ENCODE peak calls at places on chromosomes 16 and 17, in eight cellular contexts. A, O, B, G, S, Y, V and P are unnamed samples.

GRCh38 chr17:51015145-51015558 is 105.5 kb downstream of the SPAG9 start:
- DNase-seq in A (no peak), O (no peak), B (no peak), G (no peak), S (no peak), Y (no peak), V (no peak), P (no peak)

GRCh38 chr17:31549121-31549524 is 157.6 kb downstream of the RAB11FIP4 start:
- DNase-seq in A (no peak), O (peak; percentile 88), B (peak; percentile 33), G (no peak), S (no peak), Y (no peak), V (peak; percentile 71), P (no peak)

GRCh38 chr17:78781339-78782304 is at the start of gene CYTH1:
- DNase-seq in A (peak; percentile 76), O (peak; percentile 64), B (no peak), G (no peak), S (peak; percentile 68), Y (no peak), V (peak; percentile 76), P (peak; percentile 57)

GRCh38 chr17:17401271-17401781 is 75.5 kb upstream of the MED9 start:
- DNase-seq in A (no peak), O (peak; percentile 70), B (no peak), G (no peak), S (no peak), Y (no peak), V (no peak), P (no peak)

GRCh38 chr16:19666451-19666850 is 51.6 kb downstream of the KNOP1 start:
- DNase-seq in A (no peak), O (peak; percentile 66), B (peak; percentile 81), G (no peak), S (no peak), Y (no peak), V (no peak), P (peak; percentile 46)

GRCh38 chr17:6231886-6232767 is 161.9 kb downstream of the WSCD1 start:
- DNase-seq in A (no peak), O (no peak), B (no peak), G (no peak), S (no peak), Y (no peak), V (no peak), P (no peak)

GRCh38 chr17:76920364-76921139 is 52.3 kb downstream of the MGAT5B start:
- DNase-seq in A (no peak), O (no peak), B (no peak), G (no peak), S (no peak), Y (no peak), V (no peak), P (no peak)

GRCh38 chr16:55563797-55564196 is 2.7 kb upstream of the CAPNS2 start:
- DNase-seq in A (no peak), O (no peak), B (no peak), G (no peak), S (no peak), Y (no peak), V (no peak), P (no peak)

GRCh38 chr17:19264681-19265080 is 27.5 kb downstream of the EPN2 start:
- DNase-seq in A (no peak), O (no peak), B (peak; percentile 69), G (no peak), S (no peak), Y (no peak), V (no peak), P (no peak)

GRCh38 chr16:75160386-75160785 is 12.1 kb downstream of the ZFP1 start:
- DNase-seq in A (no peak), O (no peak), B (no peak), G (no peak), S (no peak), Y (no peak), V (no peak), P (no peak)

GRCh38 chr16:14641206-14641605 is 8.5 kb downstream of the BFAR start:
- DNase-seq in A (no peak), O (no peak), B (no peak), G (no peak), S (no peak), Y (no peak), V (no peak), P (no peak)

GRCh38 chr17:50663812-50664374 is 29.2 kb downstream of the ABCC3 start:
- DNase-seq in A (no peak), O (no peak), B (no peak), G (no peak), S (no peak), Y (no peak), V (no peak), P (no peak)

GRCh38 chr16:17529982-17530760 is 59.4 kb upstream of the XYLT1 start:
- DNase-seq in A (peak; percentile 41), O (no peak), B (no peak), G (no peak), S (no peak), Y (no peak), V (no peak), P (no peak)

GRCh38 chr16:9602201-9602600 is 510.8 kb downstream of the HAPSTR1 start:
- DNase-seq in A (no peak), O (no peak), B (no peak), G (no peak), S (no peak), Y (no peak), V (no peak), P (no peak)

GRCh38 chr17:82060614-82061013 is 5.0 kb downstream of the DUS1L start:
- DNase-seq in A (no peak), O (no peak), B (no peak), G (no peak), S (no peak), Y (no peak), V (no peak), P (no peak)

GRCh38 chr17:79207957-79208356 is 133.3 kb downstream of the ENGASE start:
- DNase-seq in A (no peak), O (no peak), B (no peak), G (no peak), S (no peak), Y (no peak), V (no peak), P (no peak)

GRCh38 chr17:21190078-21190477 is 23.9 kb downstream of the TMEM11 start:
- DNase-seq in A (no peak), O (no peak), B (no peak), G (no peak), S (no peak), Y (no peak), V (no peak), P (no peak)